ENCODE peak calls at places on chromosomes 4 and X, in four cellular contexts. Z, F, S and X are unnamed samples.

GRCh38 chrX:102599950-102600579 is 750 bp downstream of the ARMCX5 start:
- DNase-seq in Z (no peak), F (no peak), S (no peak), X (no peak)

GRCh38 chr4:168524006-168524405 is 27.2 kb downstream of the PALLD start:
- DNase-seq in Z (no peak), F (no peak), S (no peak), X (no peak)

GRCh38 chr4:122921971-122922876 is at the start of gene NUDT6:
- DNase-seq in Z (peak; percentile 63), F (peak; percentile 51), S (peak; percentile 83), X (peak; percentile 74)

GRCh38 chr4:114226968-114227760 is 247.7 kb upstream of the ARSJ start:
- DNase-seq in Z (no peak), F (no peak), S (no peak), X (no peak)

GRCh38 chr4:174398728-174399127 is 115.0 kb downstream of the CEP44 start:
- DNase-seq in Z (no peak), F (no peak), S (no peak), X (no peak)

GRCh38 chrX:108420481-108420880 is 17.7 kb downstream of the COL4A6 start:
- DNase-seq in Z (no peak), F (no peak), S (no peak), X (no peak)

GRCh38 chr4:10047967-10048366 is 26.7 kb upstream of the SLC2A9 start:
- DNase-seq in Z (no peak), F (no peak), S (no peak), X (no peak)

GRCh38 chr4:48767530-48767929 is 12.5 kb downstream of the FRYL start:
- DNase-seq in Z (no peak), F (no peak), S (no peak), X (no peak)

GRCh38 chr4:111854494-111855087 is 290.7 kb upstream of the FAM241A start:
- DNase-seq in Z (no peak), F (peak; percentile 10), S (no peak), X (no peak)

GRCh38 chr4:187478292-187479205 is 517.0 kb upstream of the ZFP42 start:
- DNase-seq in Z (no peak), F (no peak), S (no peak), X (peak; percentile 76)

GRCh38 chr4:60682901-60683300 is 517.2 kb upstream of the ADGRL3 start:
- DNase-seq in Z (no peak), F (no peak), S (no peak), X (no peak)

GRCh38 chrX:136106920-136107534 is 40.3 kb upstream of the FHL1 start:
- DNase-seq in Z (no peak), F (no peak), S (no peak), X (no peak)

GRCh38 chr4:88244821-88245579 is 39.4 kb downstream of the PPM1K start:
- DNase-seq in Z (peak; percentile 20), F (no peak), S (no peak), X (no peak)

GRCh38 chrX:16222123-16222522 is 54.8 kb downstream of the MAGEB17 start:
- DNase-seq in Z (no peak), F (no peak), S (no peak), X (no peak)

GRCh38 chr4:48012819-48013218 is 3.7 kb downstream of the CNGA1 start:
- DNase-seq in Z (no peak), F (no peak), S (no peak), X (no peak)

GRCh38 chr4:184824776-184825393 is 883 bp downstream of the ACSL1 start:
- DNase-seq in Z (no peak), F (no peak), S (peak; percentile 52), X (no peak)

GRCh38 chr4:38686682-38687081 is 22.7 kb downstream of the KLF3 start:
- DNase-seq in Z (no peak), F (no peak), S (no peak), X (no peak)

GRCh38 chr4:4784379-4784778 is 75.1 kb upstream of the MSX1 start:
- DNase-seq in Z (no peak), F (no peak), S (no peak), X (no peak)

GRCh38 chrX:53089224-53089842 is 4.6 kb upstream of the KANTR start:
- DNase-seq in Z (no peak), F (no peak), S (no peak), X (no peak)

GRCh38 chr4:79917246-79917645 is 155.8 kb downstream of the ANTXR2 start:
- DNase-seq in Z (peak; percentile 9), F (peak; percentile 43), S (peak; percentile 8), X (peak; percentile 47)

GRCh38 chr4:119026662-119027444 is 108.8 kb upstream of the MYOZ2 start:
- DNase-seq in Z (no peak), F (no peak), S (no peak), X (peak; percentile 44)

GRCh38 chrX:16212024-16212423 is 44.7 kb downstream of the MAGEB17 start:
- DNase-seq in Z (no peak), F (no peak), S (no peak), X (no peak)

GRCh38 chr4:6343950-6344408 is 74.3 kb downstream of the WFS1 start:
- DNase-seq in Z (no peak), F (peak; percentile 54), S (no peak), X (peak; percentile 29)

GRCh38 chr4:182885738-182886077 is 31.5 kb downstream of the DCTD start:
- DNase-seq in Z (no peak), F (no peak), S (no peak), X (no peak)

GRCh38 chr4:8291036-8291682 is 21.6 kb downstream of the HTRA3 start:
- DNase-seq in Z (no peak), F (no peak), S (no peak), X (peak; percentile 65)

GRCh38 chrX:21926116-21926515 is 14.4 kb upstream of the SMS start:
- DNase-seq in Z (no peak), F (no peak), S (no peak), X (no peak)

GRCh38 chr4:172596206-172596605 is 572.4 kb upstream of the GALNT7 start:
- DNase-seq in Z (no peak), F (no peak), S (no peak), X (no peak)

GRCh38 chrX:135931644-135932487 is 38.4 kb downstream of the SAGE1 start:
- DNase-seq in Z (peak; percentile 13), F (peak; percentile 15), S (no peak), X (peak; percentile 60)

GRCh38 chrX:24479924-24480722 is 15.0 kb downstream of the PDK3 start:
- DNase-seq in Z (no peak), F (no peak), S (peak; percentile 60), X (no peak)

GRCh38 chrX:101078716-101079115 is at the start of gene TMEM35A:
- DNase-seq in Z (no peak), F (no peak), S (no peak), X (no peak)

GRCh38 chr4:122285285-122285684 is 93.5 kb upstream of the ADAD1 start:
- DNase-seq in Z (no peak), F (no peak), S (no peak), X (no peak)

GRCh38 chrX:150361777-150362351 is 1.3 kb upstream of the MAMLD1 start:
- DNase-seq in Z (peak; percentile 9), F (no peak), S (no peak), X (peak; percentile 55)

GRCh38 chr4:141810702-141811365 is 174.5 kb downstream of the IL15 start:
- DNase-seq in Z (no peak), F (no peak), S (no peak), X (no peak)

GRCh38 chr4:52876063-52876462 is 13.9 kb downstream of the RASL11B start:
- DNase-seq in Z (no peak), F (no peak), S (no peak), X (no peak)

GRCh38 chrX:781216-782211 is 150.9 kb downstream of the SHOX start:
- DNase-seq in Z (no peak), F (no peak), S (no peak), X (no peak)

GRCh38 chr4:61511716-61512488 is 311.8 kb downstream of the ADGRL3 start:
- DNase-seq in Z (no peak), F (no peak), S (no peak), X (no peak)

GRCh38 chr4:13558881-13559280 is 14.6 kb upstream of the NKX3-2 start:
- DNase-seq in Z (no peak), F (no peak), S (no peak), X (no peak)

DNA sequence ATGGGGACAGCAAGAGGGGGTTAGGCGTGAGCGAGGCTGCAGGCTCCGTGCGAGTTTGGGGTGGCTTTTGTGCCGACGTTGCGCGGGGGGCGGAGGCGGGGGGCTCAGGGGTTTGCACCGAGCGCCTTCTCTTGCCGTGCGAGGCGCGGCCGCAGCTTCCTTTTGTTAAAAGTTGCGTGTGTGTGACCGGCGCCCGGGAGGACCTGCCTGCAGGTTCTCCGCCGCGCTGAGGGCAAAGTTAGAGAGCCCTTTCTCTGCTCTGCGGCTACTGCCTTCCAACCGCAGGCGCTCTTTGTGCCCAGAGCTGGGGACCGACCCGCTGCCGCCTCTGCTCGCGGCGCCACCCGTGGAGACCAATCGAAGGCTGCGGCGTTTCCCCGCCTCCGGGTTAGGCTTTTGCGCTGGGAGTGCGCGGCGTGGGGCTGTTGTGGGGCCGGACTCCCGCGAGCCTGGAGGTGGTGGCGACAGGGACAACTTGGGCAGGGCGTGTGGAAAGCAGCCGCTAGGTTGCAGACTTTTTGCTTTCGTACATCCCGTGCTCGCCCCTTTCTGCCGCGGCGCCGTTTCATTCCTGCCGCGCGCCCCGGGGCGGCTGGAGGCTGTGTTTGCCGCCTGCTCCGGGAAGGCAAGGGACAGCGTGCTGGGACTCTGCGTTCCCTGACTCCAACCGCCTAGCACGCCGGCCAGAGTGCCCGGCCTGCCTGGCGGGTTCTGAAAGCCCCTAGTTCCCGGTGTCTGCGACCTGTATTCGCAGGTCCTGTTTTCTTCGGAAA is 750 bp downstream of the KIT start:
- DNase-seq in Z (peak; percentile 51), F (peak; percentile 14), S (peak; percentile 23), X (peak; percentile 64)
- H3K4me3 ChIP-seq in Z (peak overlapping the region; percentile 64), F (peak overlapping the region; percentile 58), S (peak overlapping the region; percentile 28), X (peak overlapping the region; percentile 63)

DNA sequence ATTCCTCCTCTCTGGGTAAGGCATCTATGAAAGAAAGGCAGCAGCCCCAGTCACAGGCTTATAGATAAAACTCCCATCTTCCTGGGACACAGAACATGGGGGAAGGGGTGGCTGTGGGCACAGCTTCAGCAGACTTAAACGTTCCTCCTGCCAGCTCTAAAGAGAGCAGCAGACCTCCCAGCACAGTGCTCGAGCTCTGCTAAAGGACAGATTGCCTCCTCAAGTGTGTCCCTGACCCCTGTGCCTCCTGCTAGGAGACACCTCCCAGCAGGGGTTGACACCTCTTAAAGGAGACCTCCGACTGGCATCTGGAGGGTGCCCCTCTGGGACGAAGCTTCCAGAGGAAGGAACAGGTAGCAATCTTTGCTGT is 89.9 kb downstream of the EFHC2 start:
- DNase-seq in Z (no peak), F (no peak), S (no peak), X (no peak)
- H3K4me3 ChIP-seq in Z (no peak overlapping the region), F (peak overlapping the region; percentile 43), S (no peak overlapping the region), X (no peak overlapping the region)

GRCh38 chr4:55485821-55486220 is 60.9 kb downstream of the CLOCK start:
- DNase-seq in Z (no peak), F (no peak), S (no peak), X (no peak)

GRCh38 chr4:55488716-55489115 is 58.0 kb downstream of the CLOCK start:
- DNase-seq in Z (no peak), F (no peak), S (no peak), X (no peak)

DNA sequence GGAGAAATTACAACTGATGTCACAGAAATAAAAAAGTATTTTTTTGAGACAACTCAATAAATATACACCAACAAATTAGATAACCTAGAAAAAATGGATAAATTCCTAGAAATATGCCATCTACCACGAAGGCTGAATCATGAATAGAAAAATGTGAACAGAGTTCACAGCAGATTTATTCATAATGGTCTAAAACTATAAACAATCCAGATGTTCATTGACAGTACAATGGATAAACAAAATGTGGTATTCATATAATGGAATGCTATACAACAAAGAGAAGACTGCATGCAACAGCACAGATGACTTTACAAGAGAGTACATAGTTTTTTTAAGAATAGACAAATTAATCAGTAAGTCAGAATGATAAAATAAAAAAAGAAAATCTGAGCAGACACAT is 55.2 kb downstream of the CLOCK start:
- DNase-seq in Z (no peak), F (no peak), S (no peak), X (no peak)
- H3K4me3 ChIP-seq in Z (no peak overlapping the region), F (no peak overlapping the region), S (no peak overlapping the region), X (no peak overlapping the region)

GRCh38 chrX:133995759-133996158 is 10.4 kb upstream of the GPC3 start:
- DNase-seq in Z (no peak), F (no peak), S (no peak), X (no peak)
- H3K4me3 ChIP-seq in Z (no peak overlapping the region), F (no peak overlapping the region), S (no peak overlapping the region), X (no peak overlapping the region)